ENCODE peak calls at places on chromosomes 12 and 14, in six cellular contexts. One of them, this sample, is unnamed.

GRCh38 chr14:68663385-68664076 is 129.3 kb downstream of the ZFP36L1 start:
- DNase-seq in SK-N-SH: no peak
- DNase-seq in astrocyte: peak; percentile 99
- DNase-seq in PC-3: no peak
- DNase-seq in hepatocyte: no peak
- DNase-seq in H9: no peak
- DNase-seq in this sample: peak; percentile 82

GRCh38 chr14:51370758-51371386 is 130.8 kb downstream of the TMX1 start:
- DNase-seq in SK-N-SH: no peak
- DNase-seq in astrocyte: no peak
- DNase-seq in PC-3: peak; percentile 34
- DNase-seq in hepatocyte: no peak
- DNase-seq in H9: no peak
- DNase-seq in this sample: peak; percentile 78

GRCh38 chr14:70080081-70080480 is 108.7 kb downstream of the SLC8A3 start:
- DNase-seq in SK-N-SH: no peak
- DNase-seq in astrocyte: no peak
- DNase-seq in PC-3: no peak
- DNase-seq in hepatocyte: no peak
- DNase-seq in H9: no peak
- DNase-seq in this sample: no peak

GRCh38 chr12:127941332-127941731 is 325.6 kb upstream of the TMEM132C start:
- DNase-seq in SK-N-SH: no peak
- DNase-seq in astrocyte: peak; percentile 60
- DNase-seq in PC-3: peak; percentile 51
- DNase-seq in hepatocyte: no peak
- DNase-seq in H9: no peak
- DNase-seq in this sample: no peak

GRCh38 chr14:22099942-22100763 is 426.5 kb upstream of the OR4E1 start:
- DNase-seq in SK-N-SH: peak; percentile 10
- DNase-seq in astrocyte: peak; percentile 3
- DNase-seq in PC-3: peak; percentile 86
- DNase-seq in hepatocyte: peak; percentile 89
- DNase-seq in H9: peak; percentile 85
- DNase-seq in this sample: peak; percentile 60

GRCh38 chr14:86357866-86358265 is 827.9 kb downstream of the FLRT2 start:
- DNase-seq in SK-N-SH: no peak
- DNase-seq in astrocyte: no peak
- DNase-seq in PC-3: no peak
- DNase-seq in hepatocyte: no peak
- DNase-seq in H9: no peak
- DNase-seq in this sample: no peak

GRCh38 chr14:63243646-63244045 is 39.4 kb downstream of the RHOJ start:
- DNase-seq in SK-N-SH: no peak
- DNase-seq in astrocyte: peak; percentile 31
- DNase-seq in PC-3: no peak
- DNase-seq in hepatocyte: no peak
- DNase-seq in H9: no peak
- DNase-seq in this sample: peak; percentile 60

GRCh38 chr12:77382096-77382742 is 316.9 kb upstream of the E2F7 start:
- DNase-seq in SK-N-SH: no peak
- DNase-seq in astrocyte: no peak
- DNase-seq in PC-3: no peak
- DNase-seq in hepatocyte: no peak
- DNase-seq in H9: no peak
- DNase-seq in this sample: peak; percentile 68

GRCh38 chr12:120352117-120352516 is 16.8 kb downstream of the MSI1 start:
- DNase-seq in SK-N-SH: no peak
- DNase-seq in astrocyte: peak; percentile 61
- DNase-seq in PC-3: peak; percentile 71
- DNase-seq in hepatocyte: no peak
- DNase-seq in H9: no peak
- DNase-seq in this sample: peak; percentile 67

GRCh38 chr14:73500360-73500759 is 9.6 kb downstream of the RIOX1 start:
- DNase-seq in SK-N-SH: no peak
- DNase-seq in astrocyte: no peak
- DNase-seq in PC-3: peak; percentile 59
- DNase-seq in hepatocyte: no peak
- DNase-seq in H9: no peak
- DNase-seq in this sample: no peak

GRCh38 chr14:99543985-99544384 is 60.0 kb downstream of the CCDC85C start:
- DNase-seq in SK-N-SH: no peak
- DNase-seq in astrocyte: no peak
- DNase-seq in PC-3: no peak
- DNase-seq in hepatocyte: no peak
- DNase-seq in H9: no peak
- DNase-seq in this sample: no peak

GRCh38 chr14:99541677-99542470 is 60.7 kb downstream of the CCNK start:
- DNase-seq in SK-N-SH: peak; percentile 73
- DNase-seq in astrocyte: no peak
- DNase-seq in PC-3: peak; percentile 37
- DNase-seq in hepatocyte: no peak
- DNase-seq in H9: no peak
- DNase-seq in this sample: no peak

GRCh38 chr14:99543369-99543768 is 60.6 kb downstream of the CCDC85C start:
- DNase-seq in SK-N-SH: no peak
- DNase-seq in astrocyte: no peak
- DNase-seq in PC-3: no peak
- DNase-seq in hepatocyte: no peak
- DNase-seq in H9: no peak
- DNase-seq in this sample: no peak

GRCh38 chr14:99541211-99541610 is 60.0 kb downstream of the CCNK start:
- DNase-seq in SK-N-SH: no peak
- DNase-seq in astrocyte: no peak
- DNase-seq in PC-3: no peak
- DNase-seq in hepatocyte: no peak
- DNase-seq in H9: no peak
- DNase-seq in this sample: no peak

GRCh38 chr14:99542566-99542965 is 61.4 kb downstream of the CCNK start:
- DNase-seq in SK-N-SH: no peak
- DNase-seq in astrocyte: no peak
- DNase-seq in PC-3: no peak
- DNase-seq in hepatocyte: no peak
- DNase-seq in H9: no peak
- DNase-seq in this sample: no peak
- H4K20me1 ChIP-seq in SK-N-SH: peaks cover 45% of the 10 kb centered on the region
- H4K20me1 ChIP-seq in astrocyte: peaks cover 63% of the 10 kb centered on the region
- H4K20me1 ChIP-seq in PC-3: peaks cover 30% of the 10 kb centered on the region
- H4K20me1 ChIP-seq in hepatocyte: peaks cover 44% of the 10 kb centered on the region
- H4K20me1 ChIP-seq in H9: peaks cover 4% of the 10 kb centered on the region
- H4K20me1 ChIP-seq in this sample: no peaks in the 10 kb centered on the region

GRCh38 chr12:113422929-113423669 is 919 bp downstream of the SDSL start:
- DNase-seq in SK-N-SH: no peak
- DNase-seq in astrocyte: no peak
- DNase-seq in PC-3: peak; percentile 26
- DNase-seq in hepatocyte: no peak
- DNase-seq in H9: no peak
- DNase-seq in this sample: no peak
- H3K4me2 ChIP-seq in SK-N-SH: peak overlapping the region; percentile 98
- H3K4me2 ChIP-seq in astrocyte: peak overlapping the region; percentile 85
- H3K4me2 ChIP-seq in PC-3: peak overlapping the region; percentile 95
- H3K4me2 ChIP-seq in hepatocyte: peak overlapping the region; percentile 75
- H3K4me2 ChIP-seq in H9: no peak overlapping the region
- H3K4me2 ChIP-seq in this sample: peak overlapping the region; percentile 91

GRCh38 chr12:57833672-57834071 is 12.9 kb downstream of the CTDSP2 start:
- DNase-seq in SK-N-SH: no peak
- DNase-seq in astrocyte: no peak
- DNase-seq in PC-3: no peak
- DNase-seq in hepatocyte: no peak
- DNase-seq in H9: no peak
- DNase-seq in this sample: no peak
- H4K20me1 ChIP-seq in SK-N-SH: peaks cover 99% of the 10 kb centered on the region
- H4K20me1 ChIP-seq in astrocyte: peaks cover 95% of the 10 kb centered on the region
- H4K20me1 ChIP-seq in PC-3: peaks cover 34% of the 10 kb centered on the region
- H4K20me1 ChIP-seq in hepatocyte: peaks cover 99% of the 10 kb centered on the region
- H4K20me1 ChIP-seq in H9: no peaks in the 10 kb centered on the region
- H4K20me1 ChIP-seq in this sample: peaks cover 60% of the 10 kb centered on the region

GRCh38 chr14:104192883-104193245 is 54.5 kb downstream of the KIF26A start:
- DNase-seq in SK-N-SH: no peak
- DNase-seq in astrocyte: no peak
- DNase-seq in PC-3: no peak
- DNase-seq in hepatocyte: no peak
- DNase-seq in H9: no peak
- DNase-seq in this sample: no peak

GRCh38 chr14:104191409-104191997 is 53.1 kb downstream of the KIF26A start:
- DNase-seq in SK-N-SH: no peak
- DNase-seq in astrocyte: no peak
- DNase-seq in PC-3: no peak
- DNase-seq in hepatocyte: no peak
- DNase-seq in H9: no peak
- DNase-seq in this sample: no peak

GRCh38 chr14:104190396-104191000 is 52.1 kb downstream of the KIF26A start:
- DNase-seq in SK-N-SH: no peak
- DNase-seq in astrocyte: no peak
- DNase-seq in PC-3: no peak
- DNase-seq in hepatocyte: no peak
- DNase-seq in H9: no peak
- DNase-seq in this sample: no peak

GRCh38 chr14:104194016-104194415 is 55.6 kb downstream of the KIF26A start:
- DNase-seq in SK-N-SH: no peak
- DNase-seq in astrocyte: no peak
- DNase-seq in PC-3: no peak
- DNase-seq in hepatocyte: no peak
- DNase-seq in H9: no peak
- DNase-seq in this sample: no peak

DNA sequence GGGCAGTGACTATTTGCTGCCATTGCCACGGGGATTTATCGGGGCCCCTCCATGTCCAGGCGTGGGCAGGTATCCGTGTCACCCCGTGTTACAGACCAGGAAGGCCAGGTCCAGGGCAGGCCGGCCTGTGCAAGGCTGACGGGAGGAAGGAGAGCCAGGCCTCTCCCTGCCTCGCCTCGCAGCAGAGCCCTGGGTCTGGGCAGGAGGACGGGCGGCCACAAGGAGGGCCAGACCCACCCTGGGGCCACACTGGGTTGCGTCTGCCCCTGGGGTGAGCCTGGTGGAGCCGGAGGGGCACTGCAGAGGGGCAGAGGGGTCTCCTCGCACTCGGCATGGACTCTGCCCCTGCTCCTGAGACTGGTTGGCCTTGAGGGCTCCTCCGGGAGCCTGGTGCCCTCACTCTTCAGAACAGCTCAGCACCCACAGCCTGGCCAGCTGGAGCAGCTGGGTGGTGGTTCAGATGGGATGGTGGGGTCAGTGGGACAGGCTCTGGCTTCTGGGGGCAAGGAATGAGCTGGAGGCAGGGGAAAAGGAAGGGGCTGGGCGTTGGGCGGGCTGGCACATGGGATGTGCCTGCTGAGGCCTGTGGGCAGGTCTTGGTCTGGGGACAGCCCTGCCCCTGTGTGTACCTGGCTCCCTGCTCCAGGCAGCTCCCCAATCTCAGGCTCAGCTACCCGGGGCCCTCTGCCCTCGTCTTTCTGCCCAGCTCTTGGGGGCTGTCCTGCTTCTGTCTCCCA is 53.9 kb downstream of the KIF26A start:
- DNase-seq in SK-N-SH: no peak
- DNase-seq in astrocyte: no peak
- DNase-seq in PC-3: no peak
- DNase-seq in hepatocyte: no peak
- DNase-seq in H9: no peak
- DNase-seq in this sample: no peak
- H3K4me2 ChIP-seq in SK-N-SH: no peak overlapping the region
- H3K4me2 ChIP-seq in astrocyte: no peak overlapping the region
- H3K4me2 ChIP-seq in PC-3: no peak overlapping the region
- H3K4me2 ChIP-seq in hepatocyte: no peak overlapping the region
- H3K4me2 ChIP-seq in H9: no peak overlapping the region
- H3K4me2 ChIP-seq in this sample: no peak overlapping the region

GRCh38 chr14:75470238-75470797 is 42.5 kb downstream of the JDP2 start:
- DNase-seq in SK-N-SH: no peak
- DNase-seq in astrocyte: no peak
- DNase-seq in PC-3: no peak
- DNase-seq in hepatocyte: no peak
- DNase-seq in H9: no peak
- DNase-seq in this sample: no peak
- H4K20me1 ChIP-seq in SK-N-SH: peaks cover 21% of the 10 kb centered on the region
- H4K20me1 ChIP-seq in astrocyte: peaks cover 4% of the 10 kb centered on the region
- H4K20me1 ChIP-seq in PC-3: no peaks in the 10 kb centered on the region
- H4K20me1 ChIP-seq in hepatocyte: peaks cover 14% of the 10 kb centered on the region
- H4K20me1 ChIP-seq in H9: no peaks in the 10 kb centered on the region
- H4K20me1 ChIP-seq in this sample: peaks cover 12% of the 10 kb centered on the region

GRCh38 chr12:48000878-48001321 is 3.4 kb downstream of the COL2A1 start:
- DNase-seq in SK-N-SH: peak; percentile 53
- DNase-seq in astrocyte: peak; percentile 50
- DNase-seq in PC-3: peak; percentile 73
- DNase-seq in hepatocyte: peak; percentile 75
- DNase-seq in H9: peak; percentile 82
- DNase-seq in this sample: peak; percentile 86
- H3K4me2 ChIP-seq in SK-N-SH: peak overlapping the region; percentile 95
- H3K4me2 ChIP-seq in astrocyte: peak overlapping the region; percentile 98
- H3K4me2 ChIP-seq in PC-3: peak overlapping the region; percentile 93
- H3K4me2 ChIP-seq in hepatocyte: peak overlapping the region; percentile 95
- H3K4me2 ChIP-seq in H9: peak overlapping the region; percentile 69
- H3K4me2 ChIP-seq in this sample: peak overlapping the region; percentile 89

GRCh38 chr12:57835366-57836288 is 10.9 kb downstream of the CTDSP2 start:
- DNase-seq in SK-N-SH: no peak
- DNase-seq in astrocyte: no peak
- DNase-seq in PC-3: no peak
- DNase-seq in hepatocyte: no peak
- DNase-seq in H9: no peak
- DNase-seq in this sample: peak; percentile 49
- H4K20me1 ChIP-seq in SK-N-SH: peaks cover 99% of the 10 kb centered on the region
- H4K20me1 ChIP-seq in astrocyte: peaks cover 96% of the 10 kb centered on the region
- H4K20me1 ChIP-seq in PC-3: peaks cover 42% of the 10 kb centered on the region
- H4K20me1 ChIP-seq in hepatocyte: peaks cover 99% of the 10 kb centered on the region
- H4K20me1 ChIP-seq in H9: no peaks in the 10 kb centered on the region
- H4K20me1 ChIP-seq in this sample: peaks cover 62% of the 10 kb centered on the region